ENCODE peak calls at places on chromosomes 3 and 15, in four cellular contexts. One of them, this sample, is unnamed.

GRCh38 chr3:125052671-125053303 is 3.0 kb downstream of the HEG1 start:
- DNase-seq in WTC11: no peak
- DNase-seq in K562: no peak
- DNase-seq in HepG2: peak; percentile 77
- DNase-seq in this sample: no peak

GRCh38 chr15:22839046-22839705 is 710 bp downstream of the NIPA2 start:
- DNase-seq in WTC11: no peak
- DNase-seq in K562: no peak
- DNase-seq in HepG2: no peak
- DNase-seq in this sample: no peak

GRCh38 chr3:134623615-134624245 is 27.1 kb downstream of the KY start:
- DNase-seq in WTC11: peak; percentile 6
- DNase-seq in K562: no peak
- DNase-seq in HepG2: no peak
- DNase-seq in this sample: no peak

GRCh38 chr15:40793216-40793989 is 13.5 kb upstream of the ZFYVE19 start:
- DNase-seq in WTC11: no peak
- DNase-seq in K562: no peak
- DNase-seq in HepG2: peak; percentile 96
- DNase-seq in this sample: no peak

GRCh38 chr15:27057904-27058645 is 87.1 kb downstream of the GABRG3 start:
- DNase-seq in WTC11: no peak
- DNase-seq in K562: no peak
- DNase-seq in HepG2: no peak
- DNase-seq in this sample: no peak

GRCh38 chr15:90300988-90301715 is 35.7 kb downstream of the NGRN start:
- DNase-seq in WTC11: peak; percentile 92
- DNase-seq in K562: peak; percentile 53
- DNase-seq in HepG2: peak; percentile 58
- DNase-seq in this sample: peak; percentile 70

GRCh38 chr15:97598353-97598798 is 362.1 kb upstream of the ARRDC4 start:
- DNase-seq in WTC11: no peak
- DNase-seq in K562: no peak
- DNase-seq in HepG2: no peak
- DNase-seq in this sample: no peak

GRCh38 chr3:131756405-131756804 is 253.6 kb upstream of the MRPL3 start:
- DNase-seq in WTC11: peak; percentile 23
- DNase-seq in K562: no peak
- DNase-seq in HepG2: no peak
- DNase-seq in this sample: no peak

GRCh38 chr15:60592386-60593339 is 113.7 kb upstream of the ICE2 start:
- DNase-seq in WTC11: peak; percentile 85
- DNase-seq in K562: peak; percentile 35
- DNase-seq in HepG2: peak; percentile 74
- DNase-seq in this sample: peak; percentile 88

GRCh38 chr3:54556630-54557029 is 371.2 kb downstream of the LRTM1 start:
- DNase-seq in WTC11: no peak
- DNase-seq in K562: no peak
- DNase-seq in HepG2: no peak
- DNase-seq in this sample: no peak

GRCh38 chr3:16456784-16457415 is 56.6 kb downstream of the RFTN1 start:
- DNase-seq in WTC11: no peak
- DNase-seq in K562: no peak
- DNase-seq in HepG2: no peak
- DNase-seq in this sample: no peak

GRCh38 chr3:13179181-13179580 is 106.0 kb upstream of the IQSEC1 start:
- DNase-seq in WTC11: no peak
- DNase-seq in K562: no peak
- DNase-seq in HepG2: no peak
- DNase-seq in this sample: no peak

GRCh38 chr15:98676586-98677270 is 28.4 kb downstream of the IGF1R start:
- DNase-seq in WTC11: no peak
- DNase-seq in K562: no peak
- DNase-seq in HepG2: no peak
- DNase-seq in this sample: no peak

GRCh38 chr3:40827942-40828688 is 303.4 kb downstream of the ZNF621 start:
- DNase-seq in WTC11: no peak
- DNase-seq in K562: no peak
- DNase-seq in HepG2: no peak
- DNase-seq in this sample: no peak

GRCh38 chr3:189967254-189967865 is 153.3 kb downstream of the P3H2 start:
- DNase-seq in WTC11: no peak
- DNase-seq in K562: peak; percentile 29
- DNase-seq in HepG2: peak; percentile 48
- DNase-seq in this sample: peak; percentile 48

GRCh38 chr15:88498991-88499390 is 31.5 kb downstream of the MRPS11 start:
- DNase-seq in WTC11: no peak
- DNase-seq in K562: no peak
- DNase-seq in HepG2: no peak
- DNase-seq in this sample: no peak

GRCh38 chr15:58147151-58147550 is 9.0 kb downstream of the AQP9 start:
- DNase-seq in WTC11: no peak
- DNase-seq in K562: no peak
- DNase-seq in HepG2: no peak
- DNase-seq in this sample: no peak

GRCh38 chr3:57928511-57928910 is 79.7 kb upstream of the FLNB start:
- DNase-seq in WTC11: no peak
- DNase-seq in K562: no peak
- DNase-seq in HepG2: no peak
- DNase-seq in this sample: no peak

GRCh38 chr15:43105077-43105769 is 615 bp downstream of the UBR1 start:
- DNase-seq in WTC11: no peak
- DNase-seq in K562: peak; percentile 34
- DNase-seq in HepG2: peak; percentile 9
- DNase-seq in this sample: peak; percentile 21

GRCh38 chr3:36193448-36193847 is 186.9 kb upstream of the STAC start:
- DNase-seq in WTC11: no peak
- DNase-seq in K562: no peak
- DNase-seq in HepG2: no peak
- DNase-seq in this sample: no peak

GRCh38 chr3:12115846-12116245 is 42.9 kb downstream of the TIMP4 start:
- DNase-seq in WTC11: no peak
- DNase-seq in K562: no peak
- DNase-seq in HepG2: no peak
- DNase-seq in this sample: no peak

GRCh38 chr3:112471926-112472325 is 27.3 kb downstream of the BTLA start:
- DNase-seq in WTC11: no peak
- DNase-seq in K562: no peak
- DNase-seq in HepG2: no peak
- DNase-seq in this sample: no peak

GRCh38 chr3:106589306-106589942 is 720.6 kb upstream of the CBLB start:
- DNase-seq in WTC11: no peak
- DNase-seq in K562: no peak
- DNase-seq in HepG2: no peak
- DNase-seq in this sample: no peak

GRCh38 chr3:129346690-129347440 is 68.2 kb downstream of the HMCES start:
- DNase-seq in WTC11: no peak
- DNase-seq in K562: no peak
- DNase-seq in HepG2: no peak
- DNase-seq in this sample: no peak

GRCh38 chr15:31954364-31954763 is 76.0 kb upstream of the CHRNA7 start:
- DNase-seq in WTC11: no peak
- DNase-seq in K562: no peak
- DNase-seq in HepG2: no peak
- DNase-seq in this sample: no peak

GRCh38 chr15:79834496-79834895 is 62.3 kb downstream of the MTHFS start:
- DNase-seq in WTC11: no peak
- DNase-seq in K562: no peak
- DNase-seq in HepG2: no peak
- DNase-seq in this sample: no peak

GRCh38 chr3:47464603-47465002 is 11.1 kb downstream of the SCAP start:
- DNase-seq in WTC11: no peak
- DNase-seq in K562: no peak
- DNase-seq in HepG2: no peak
- DNase-seq in this sample: no peak

GRCh38 chr3:4584537-4585249 is 91.5 kb downstream of the ITPR1 start:
- DNase-seq in WTC11: no peak
- DNase-seq in K562: no peak
- DNase-seq in HepG2: no peak
- DNase-seq in this sample: no peak

GRCh38 chr15:37289109-37289765 is 188.9 kb upstream of the MEIS2 start:
- DNase-seq in WTC11: peak; percentile 29
- DNase-seq in K562: no peak
- DNase-seq in HepG2: peak; percentile 1
- DNase-seq in this sample: peak; percentile 19

GRCh38 chr3:69201658-69202057 is 79.3 kb upstream of the LMOD3 start:
- DNase-seq in WTC11: no peak
- DNase-seq in K562: no peak
- DNase-seq in HepG2: no peak
- DNase-seq in this sample: no peak

GRCh38 chr3:44323341-44323955 is 15.1 kb upstream of the TCAIM start:
- DNase-seq in WTC11: peak; percentile 57
- DNase-seq in K562: peak; percentile 30
- DNase-seq in HepG2: peak; percentile 55
- DNase-seq in this sample: peak; percentile 46

GRCh38 chr15:41979493-41980266 is 7.3 kb upstream of the EHD4 start:
- DNase-seq in WTC11: no peak
- DNase-seq in K562: no peak
- DNase-seq in HepG2: no peak
- DNase-seq in this sample: no peak

GRCh38 chr15:79168922-79169322 is 78.3 kb upstream of the RASGRF1 start:
- DNase-seq in WTC11: peak; percentile 57
- DNase-seq in K562: no peak
- DNase-seq in HepG2: peak; percentile 74
- DNase-seq in this sample: no peak

GRCh38 chr3:107367353-107367752 is 9.9 kb upstream of the CCDC54 start:
- DNase-seq in WTC11: no peak
- DNase-seq in K562: peak; percentile 47
- DNase-seq in HepG2: no peak
- DNase-seq in this sample: no peak

GRCh38 chr15:42622328-42622925 is 47.0 kb downstream of the STARD9 start:
- DNase-seq in WTC11: no peak
- DNase-seq in K562: no peak
- DNase-seq in HepG2: peak; percentile 3
- DNase-seq in this sample: no peak

GRCh38 chr3:25856902-25857518 is 67.1 kb downstream of the OXSM start:
- DNase-seq in WTC11: no peak
- DNase-seq in K562: peak; percentile 61
- DNase-seq in HepG2: peak; percentile 23
- DNase-seq in this sample: peak; percentile 59

GRCh38 chr3:152609891-152610290 is 225.0 kb upstream of the P2RY1 start:
- DNase-seq in WTC11: no peak
- DNase-seq in K562: no peak
- DNase-seq in HepG2: no peak
- DNase-seq in this sample: no peak

GRCh38 chr3:188003188-188004171 is 150.5 kb upstream of the LPP start:
- DNase-seq in WTC11: no peak
- DNase-seq in K562: no peak
- DNase-seq in HepG2: peak; percentile 97
- DNase-seq in this sample: no peak

GRCh38 chr3:33385423-33385822 is 54.8 kb downstream of the UBP1 start:
- DNase-seq in WTC11: no peak
- DNase-seq in K562: peak; percentile 63
- DNase-seq in HepG2: no peak
- DNase-seq in this sample: no peak
- TF ChIP-seq USF2 in WTC11: no peak
- TF ChIP-seq USF2 in K562: no peak
- TF ChIP-seq USF2 in HepG2: no peak
- TF ChIP-seq USF2 in this sample: no peak

DNA sequence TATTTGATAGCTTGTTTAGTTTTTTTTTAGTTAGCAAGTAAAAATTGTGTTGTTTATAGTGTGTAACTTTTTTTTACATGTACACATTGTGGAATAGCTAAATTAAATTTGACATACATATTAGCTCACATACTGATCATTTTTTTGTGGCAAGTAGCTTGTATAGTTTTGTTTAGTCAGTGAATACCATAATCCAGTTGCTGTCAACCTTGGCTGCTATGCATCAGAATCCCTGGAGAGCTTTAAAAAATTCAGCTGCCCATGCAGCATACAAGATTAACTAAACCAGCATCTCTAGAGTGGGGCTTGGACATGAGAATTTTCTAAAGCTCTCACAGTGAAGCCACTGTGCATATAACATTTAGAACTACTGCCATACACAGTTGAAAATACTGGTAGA is 54.0 kb downstream of the TMOD3 start:
- DNase-seq in WTC11: no peak
- DNase-seq in K562: no peak
- DNase-seq in HepG2: no peak
- DNase-seq in this sample: no peak
- TF ChIP-seq FOXJ3 in WTC11: no peak
- TF ChIP-seq FOXJ3 in K562: no peak
- TF ChIP-seq FOXJ3 in HepG2: no peak
- TF ChIP-seq FOXJ3 in this sample: no peak

DNA sequence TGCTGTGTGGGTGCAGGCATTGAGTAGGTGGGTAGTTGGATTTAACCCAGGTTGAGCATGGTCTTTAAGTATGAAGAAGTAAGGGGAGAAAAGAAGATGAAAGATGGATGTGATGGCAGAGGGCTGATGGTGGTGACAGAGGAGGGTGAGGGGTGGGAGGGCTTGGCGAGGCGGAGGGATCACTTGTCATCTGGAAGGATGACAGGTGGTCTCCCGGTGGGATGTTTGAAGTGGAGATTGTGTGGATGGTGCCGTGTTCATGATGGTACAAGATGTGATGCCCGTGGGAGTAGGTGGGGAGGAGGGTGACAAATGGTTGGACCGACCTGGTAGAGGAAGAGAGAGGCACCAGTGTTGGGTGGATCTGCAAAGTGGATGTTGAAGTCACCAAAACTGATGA is 208.8 kb downstream of the RPLP1 start:
- DNase-seq in WTC11: no peak
- DNase-seq in K562: no peak
- DNase-seq in HepG2: no peak
- DNase-seq in this sample: no peak
- TF ChIP-seq USF2 in WTC11: no peak
- TF ChIP-seq USF2 in K562: no peak
- TF ChIP-seq USF2 in HepG2: no peak
- TF ChIP-seq USF2 in this sample: no peak

GRCh38 chr3:118818386-118818785 is 216.3 kb downstream of the IGSF11 start:
- DNase-seq in WTC11: no peak
- DNase-seq in K562: no peak
- DNase-seq in HepG2: peak; percentile 5
- DNase-seq in this sample: no peak

GRCh38 chr3:118828351-118828750 is 206.3 kb downstream of the IGSF11 start:
- DNase-seq in WTC11: no peak
- DNase-seq in K562: no peak
- DNase-seq in HepG2: no peak
- DNase-seq in this sample: no peak

GRCh38 chr3:118827446-118827845 is 207.2 kb downstream of the IGSF11 start:
- DNase-seq in WTC11: no peak
- DNase-seq in K562: no peak
- DNase-seq in HepG2: no peak
- DNase-seq in this sample: no peak

GRCh38 chr3:118817748-118818165 is 216.9 kb downstream of the IGSF11 start:
- DNase-seq in WTC11: peak; percentile 54
- DNase-seq in K562: peak; percentile 33
- DNase-seq in HepG2: peak; percentile 48
- DNase-seq in this sample: peak; percentile 59

DNA sequence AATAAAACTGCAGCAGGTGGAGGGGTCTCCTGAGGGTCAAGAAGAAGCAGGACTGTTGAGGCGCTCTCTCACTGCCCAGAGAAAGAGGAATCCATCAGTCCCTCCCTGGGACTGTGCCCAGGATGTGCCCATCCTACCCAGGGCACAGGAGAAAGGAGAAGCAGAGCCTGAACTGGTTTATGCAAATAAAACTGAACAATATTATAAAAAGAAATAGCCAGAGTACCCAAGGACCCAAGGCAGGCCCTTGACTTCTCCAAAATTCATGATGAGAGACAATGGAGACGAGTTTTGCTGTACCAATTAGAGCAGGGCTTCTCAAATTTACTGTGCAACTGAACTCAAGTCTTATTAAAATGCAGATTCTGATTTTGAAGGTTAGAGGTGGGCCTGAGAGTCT is 211.0 kb downstream of the IGSF11 start:
- DNase-seq in WTC11: no peak
- DNase-seq in K562: no peak
- DNase-seq in HepG2: no peak
- DNase-seq in this sample: no peak
- TF ChIP-seq FOXJ3 in WTC11: no peak
- TF ChIP-seq FOXJ3 in K562: no peak
- TF ChIP-seq FOXJ3 in HepG2: no peak
- TF ChIP-seq FOXJ3 in this sample: no peak

This sample was measured in SK-N-SH.